ENCODE peak calls at places on chromosomes 11 and 22, in six cellular contexts. Q is retina; H is HFF-Myc; F is effector memory CD8-positive, alpha-beta T cell; A is dermis blood vessel endothelial cell; Z is fibroblast of pulmonary artery. K is an unnamed sample.

GRCh38 chr11:68710445-68710844 is 26.1 kb downstream of the GAL start:
- DNase-seq in A (no peak), F (no peak), Z (no peak), Q (no peak), H (no peak), K (no peak)

GRCh38 chr22:23035557-23036277 is 34.6 kb upstream of the GNAZ start:
- DNase-seq in F (no peak), Q (no peak), A (no peak), H (peak), Z (no peak), K (no peak)

GRCh38 chr11:131667566-131667965 is 297.2 kb downstream of the NTM start:
- DNase-seq in F (no peak), Q (no peak), A (no peak), H (no peak), Z (no peak), K (no peak)

GRCh38 chr11:67280791-67281551 is 8.1 kb upstream of the ANKRD13D start:
- DNase-seq in A (no peak), F (no peak), H (no peak), Z (no peak), Q (no peak), K (no peak)

GRCh38 chr11:34855754-34856095 is 60.5 kb downstream of the APIP start:
- DNase-seq in Z (no peak), A (no peak), F (no peak), H (no peak), Q (no peak), K (no peak)

GRCh38 chr22:27883656-27884350 is 35.3 kb downstream of the PITPNB start:
- DNase-seq in Q (no peak), F (no peak), H (no peak), A (no peak), Z (no peak), K (no peak)

GRCh38 chr11:128563942-128564641 is 23.3 kb downstream of the ETS1 start:
- DNase-seq in F (no peak), H (no peak), Z (no peak), A (no peak), Q (no peak), K (no peak)

GRCh38 chr11:77636738-77637344 is 753 bp downstream of the CLNS1A start:
- DNase-seq in A (peak), F (no peak), Z (no peak), Q (no peak), H (no peak), K (no peak)

GRCh38 chr11:112355726-112356125 is 95.1 kb upstream of the PLET1 start:
- DNase-seq in Q (no peak), F (no peak), H (no peak), Z (peak), A (peak), K (no peak)

GRCh38 chr11:67504950-67505561 is at the start of gene PITPNM1:
- DNase-seq in Q (no peak), F (peak), A (peak), H (no peak), Z (peak), K (peak)

GRCh38 chr11:72831521-72832300 is 17.5 kb downstream of the ATG16L2 start:
- DNase-seq in Z (peak), Q (peak), A (peak), F (peak), H (no peak), K (peak)

GRCh38 chr22:38176170-38176741 is 5.4 kb downstream of the PLA2G6 start:
- DNase-seq in Q (no peak), Z (peak), A (peak), H (peak), F (no peak), K (peak)

GRCh38 chr11:19237381-19237780 is 3.4 kb downstream of the E2F8 start:
- DNase-seq in H (no peak), Z (no peak), A (no peak), F (no peak), Q (no peak), K (no peak)

GRCh38 chr11:108887436-108888238 is 222.8 kb downstream of the DDX10 start:
- DNase-seq in A (no peak), Q (no peak), H (no peak), F (no peak), Z (peak), K (peak)

GRCh38 chr11:79381036-79381435 is 59.8 kb downstream of the TENM4 start:
- DNase-seq in F (no peak), A (no peak), H (no peak), Q (no peak), Z (no peak), K (no peak)

GRCh38 chr11:131370090-131370751 is at the start of gene NTM:
- DNase-seq in Z (peak), Q (peak), F (no peak), A (no peak), H (no peak), K (peak)

GRCh38 chr22:49855491-49855911 is 1.9 kb downstream of the ZBED4 start:
- DNase-seq in Q (no peak), F (no peak), H (no peak), A (peak), Z (peak), K (peak)

GRCh38 chr11:83011333-83012167 is 60.1 kb downstream of the RAB30 start:
- DNase-seq in H (no peak), Z (peak), Q (no peak), A (peak), F (no peak), K (peak)

GRCh38 chr22:32475428-32476010 is 908 bp downstream of the FBXO7 start:
- DNase-seq in F (no peak), H (no peak), A (no peak), Q (no peak), Z (peak), K (no peak)

GRCh38 chr11:133443361-133443760 is 88.9 kb downstream of the OPCML start:
- DNase-seq in A (no peak), H (no peak), Z (no peak), F (no peak), Q (no peak), K (no peak)

GRCh38 chr11:132353255-132353654 is 982.8 kb downstream of the NTM start:
- DNase-seq in A (no peak), Q (no peak), F (no peak), Z (no peak), H (no peak), K (no peak)

GRCh38 chr11:130668751-130669150 is 220.3 kb downstream of the ADAMTS15 start:
- DNase-seq in H (no peak), Z (no peak), A (no peak), Q (no peak), F (no peak), K (no peak)

GRCh38 chr22:21762712-21763581 is 27.4 kb upstream of the YPEL1 start:
- DNase-seq in H (no peak), Q (no peak), F (peak), A (no peak), Z (no peak), K (no peak)

GRCh38 chr22:46025225-46025972 is 48.4 kb upstream of the WNT7B start:
- DNase-seq in Z (no peak), A (no peak), H (no peak), Q (no peak), F (no peak), K (no peak)

GRCh38 chr22:48423481-48423901 is 1404.2 kb downstream of the BRD1 start:
- DNase-seq in Z (no peak), Q (no peak), H (no peak), A (no peak), F (no peak), K (peak)

GRCh38 chr11:2509481-2510001 is 64.7 kb downstream of the KCNQ1 start:
- DNase-seq in Q (no peak), H (no peak), Z (no peak), A (no peak), F (no peak), K (no peak)

GRCh38 chr11:45336136-45336535 is 50.0 kb upstream of the SYT13 start:
- DNase-seq in Z (no peak), H (no peak), F (no peak), A (no peak), Q (no peak), K (no peak)